ENCODE peak calls at places on chromosomes 7 and 10, in seven cellular contexts. One of them, this sample, is unnamed.

GRCh38 chr7:132750056-132750455 is 173.8 kb upstream of the PLXNA4 start:
- DNase-seq in adrenal gland: no peak
- DNase-seq in foreskin keratinocyte: no peak
- DNase-seq in uterus: no peak
- DNase-seq in IMR-90: no peak
- DNase-seq in hepatocyte: no peak
- DNase-seq in K562: no peak
- DNase-seq in this sample: no peak

GRCh38 chr7:34612671-34613070 is 45.3 kb upstream of the NPSR1 start:
- DNase-seq in adrenal gland: no peak
- DNase-seq in foreskin keratinocyte: peak
- DNase-seq in uterus: no peak
- DNase-seq in IMR-90: no peak
- DNase-seq in hepatocyte: peak
- DNase-seq in K562: no peak
- DNase-seq in this sample: no peak

GRCh38 chr10:44395396-44395795 is 10.5 kb upstream of the CXCL12 start:
- DNase-seq in adrenal gland: no peak
- DNase-seq in foreskin keratinocyte: no peak
- DNase-seq in uterus: peak
- DNase-seq in IMR-90: no peak
- DNase-seq in hepatocyte: no peak
- DNase-seq in K562: no peak
- DNase-seq in this sample: no peak

GRCh38 chr10:16950686-16951681 is 133.8 kb upstream of the RSU1 start:
- DNase-seq in adrenal gland: no peak
- DNase-seq in foreskin keratinocyte: peak
- DNase-seq in uterus: no peak
- DNase-seq in IMR-90: peak
- DNase-seq in hepatocyte: peak
- DNase-seq in K562: peak
- DNase-seq in this sample: peak

GRCh38 chr10:114550756-114551290 is 107.3 kb downstream of the ABLIM1 start:
- DNase-seq in adrenal gland: no peak
- DNase-seq in foreskin keratinocyte: no peak
- DNase-seq in uterus: no peak
- DNase-seq in IMR-90: peak
- DNase-seq in hepatocyte: peak
- DNase-seq in K562: peak
- DNase-seq in this sample: no peak

GRCh38 chr10:47366056-47366631 is 17.9 kb downstream of the ZNF488 start:
- DNase-seq in adrenal gland: no peak
- DNase-seq in foreskin keratinocyte: no peak
- DNase-seq in uterus: no peak
- DNase-seq in IMR-90: no peak
- DNase-seq in hepatocyte: no peak
- DNase-seq in K562: no peak
- DNase-seq in this sample: no peak

GRCh38 chr7:98754041-98754479 is 115.8 kb downstream of the TMEM130 start:
- DNase-seq in adrenal gland: no peak
- DNase-seq in foreskin keratinocyte: no peak
- DNase-seq in uterus: no peak
- DNase-seq in IMR-90: no peak
- DNase-seq in hepatocyte: peak
- DNase-seq in K562: peak
- DNase-seq in this sample: no peak

GRCh38 chr7:50766808-50767207 is 15.9 kb downstream of the GRB10 start:
- DNase-seq in adrenal gland: no peak
- DNase-seq in foreskin keratinocyte: no peak
- DNase-seq in uterus: no peak
- DNase-seq in IMR-90: no peak
- DNase-seq in hepatocyte: no peak
- DNase-seq in K562: no peak
- DNase-seq in this sample: no peak

GRCh38 chr10:13184726-13185514 is 23.6 kb downstream of the MCM10 start:
- DNase-seq in adrenal gland: no peak
- DNase-seq in foreskin keratinocyte: no peak
- DNase-seq in uterus: no peak
- DNase-seq in IMR-90: no peak
- DNase-seq in hepatocyte: no peak
- DNase-seq in K562: no peak
- DNase-seq in this sample: no peak

GRCh38 chr10:79401015-79401921 is 44.2 kb downstream of the ZCCHC24 start:
- DNase-seq in adrenal gland: peak
- DNase-seq in foreskin keratinocyte: no peak
- DNase-seq in uterus: peak
- DNase-seq in IMR-90: peak
- DNase-seq in hepatocyte: no peak
- DNase-seq in K562: no peak
- DNase-seq in this sample: no peak

GRCh38 chr10:88088441-88089340 is 225.3 kb downstream of the PTEN start:
- DNase-seq in adrenal gland: no peak
- DNase-seq in foreskin keratinocyte: peak
- DNase-seq in uterus: no peak
- DNase-seq in IMR-90: no peak
- DNase-seq in hepatocyte: no peak
- DNase-seq in K562: no peak
- DNase-seq in this sample: peak

GRCh38 chr7:2477447-2478386 is 1.5 kb upstream of the GRIFIN start:
- DNase-seq in adrenal gland: peak
- DNase-seq in foreskin keratinocyte: no peak
- DNase-seq in uterus: no peak
- DNase-seq in IMR-90: peak
- DNase-seq in hepatocyte: peak
- DNase-seq in K562: peak
- DNase-seq in this sample: no peak

DNA sequence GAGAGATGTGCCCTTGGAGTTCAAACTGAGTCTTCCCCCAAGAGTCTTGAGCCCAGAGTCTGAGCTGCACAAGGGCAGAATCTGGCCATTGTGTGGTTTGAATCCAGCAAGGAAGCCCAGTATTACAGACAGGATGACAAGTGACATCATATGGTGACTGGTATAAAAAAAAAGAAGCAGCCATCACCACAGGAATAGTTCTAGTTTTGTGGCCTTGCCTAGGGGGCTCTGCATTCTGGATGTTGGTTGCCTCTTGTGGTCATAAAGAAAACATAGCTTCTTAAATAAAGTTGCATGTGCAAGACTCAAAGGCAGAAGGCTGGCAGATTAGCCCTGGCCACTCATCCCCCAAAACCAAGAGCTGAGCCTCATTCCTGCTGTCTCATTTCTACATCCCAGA is 16.8 kb upstream of the LRRC72 start:
- DNase-seq in adrenal gland: no peak
- DNase-seq in foreskin keratinocyte: no peak
- DNase-seq in uterus: no peak
- DNase-seq in IMR-90: no peak
- DNase-seq in hepatocyte: no peak
- DNase-seq in K562: peak
- DNase-seq in this sample: no peak
- TF ChIP-seq CTCF in adrenal gland: no peak
- TF ChIP-seq CTCF in foreskin keratinocyte: no peak
- TF ChIP-seq CTCF in uterus: no peak
- TF ChIP-seq CTCF in IMR-90: no peak
- TF ChIP-seq CTCF in hepatocyte: no peak
- TF ChIP-seq CTCF in K562: peak
- TF ChIP-seq CTCF in this sample: no peak

DNA sequence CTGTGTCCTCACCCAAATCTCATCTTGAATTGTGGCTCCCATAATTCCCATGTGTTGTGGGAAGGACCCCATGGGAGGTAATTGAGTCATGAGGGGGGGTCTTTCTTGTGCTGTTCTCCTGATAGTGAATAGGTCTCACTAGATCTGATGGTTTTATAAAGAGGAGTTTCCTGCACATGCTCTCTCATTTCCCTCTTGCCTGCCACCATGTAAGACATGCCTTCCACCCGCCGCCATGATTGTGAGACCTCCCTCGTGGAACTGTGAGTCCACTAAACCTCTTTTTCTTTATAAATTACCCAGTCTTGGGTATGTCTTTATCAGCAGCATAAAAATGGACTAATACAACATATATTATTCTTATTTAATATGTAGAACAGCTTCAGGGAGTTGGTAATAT is 29.0 kb upstream of the MTPN start:
- DNase-seq in adrenal gland: no peak
- DNase-seq in foreskin keratinocyte: no peak
- DNase-seq in uterus: no peak
- DNase-seq in IMR-90: no peak
- DNase-seq in hepatocyte: no peak
- DNase-seq in K562: no peak
- DNase-seq in this sample: no peak
- H3K27ac ChIP-seq in adrenal gland: no peak
- H3K27ac ChIP-seq in foreskin keratinocyte: no peak
- H3K27ac ChIP-seq in uterus: no peak
- H3K27ac ChIP-seq in IMR-90: no peak
- H3K27ac ChIP-seq in hepatocyte: no peak
- H3K27ac ChIP-seq in K562: no peak
- H3K27ac ChIP-seq in this sample: no peak

GRCh38 chr10:14543048-14543903 is 212.6 kb upstream of the FRMD4A start:
- DNase-seq in adrenal gland: peak
- DNase-seq in foreskin keratinocyte: no peak
- DNase-seq in uterus: no peak
- DNase-seq in IMR-90: no peak
- DNase-seq in hepatocyte: no peak
- DNase-seq in K562: no peak
- DNase-seq in this sample: no peak
- TF ChIP-seq CTCF in adrenal gland: peak
- TF ChIP-seq CTCF in foreskin keratinocyte: peak
- TF ChIP-seq CTCF in uterus: peak
- TF ChIP-seq CTCF in IMR-90: peak
- TF ChIP-seq CTCF in hepatocyte: peak
- TF ChIP-seq CTCF in K562: peak
- TF ChIP-seq CTCF in this sample: peak

GRCh38 chr10:51419416-51420093 is 279.8 kb downstream of the CSTF2T start:
- DNase-seq in adrenal gland: no peak
- DNase-seq in foreskin keratinocyte: no peak
- DNase-seq in uterus: no peak
- DNase-seq in IMR-90: no peak
- DNase-seq in hepatocyte: no peak
- DNase-seq in K562: no peak
- DNase-seq in this sample: no peak

GRCh38 chr10:51421853-51422252 is 277.5 kb downstream of the CSTF2T start:
- DNase-seq in adrenal gland: no peak
- DNase-seq in foreskin keratinocyte: no peak
- DNase-seq in uterus: no peak
- DNase-seq in IMR-90: peak
- DNase-seq in hepatocyte: no peak
- DNase-seq in K562: no peak
- DNase-seq in this sample: no peak

GRCh38 chr10:51422311-51423120 is 276.9 kb downstream of the CSTF2T start:
- DNase-seq in adrenal gland: peak
- DNase-seq in foreskin keratinocyte: peak
- DNase-seq in uterus: peak
- DNase-seq in IMR-90: peak
- DNase-seq in hepatocyte: peak
- DNase-seq in K562: peak
- DNase-seq in this sample: peak

GRCh38 chr10:51425431-51425830 is 274.0 kb downstream of the CSTF2T start:
- DNase-seq in adrenal gland: no peak
- DNase-seq in foreskin keratinocyte: no peak
- DNase-seq in uterus: no peak
- DNase-seq in IMR-90: no peak
- DNase-seq in hepatocyte: no peak
- DNase-seq in K562: no peak
- DNase-seq in this sample: no peak

GRCh38 chr10:51423121-51423452 is 276.3 kb downstream of the CSTF2T start:
- DNase-seq in adrenal gland: no peak
- DNase-seq in foreskin keratinocyte: no peak
- DNase-seq in uterus: no peak
- DNase-seq in IMR-90: no peak
- DNase-seq in hepatocyte: no peak
- DNase-seq in K562: no peak
- DNase-seq in this sample: no peak
- H3K27ac ChIP-seq in adrenal gland: no peak
- H3K27ac ChIP-seq in foreskin keratinocyte: no peak
- H3K27ac ChIP-seq in uterus: peak
- H3K27ac ChIP-seq in IMR-90: no peak
- H3K27ac ChIP-seq in hepatocyte: no peak
- H3K27ac ChIP-seq in K562: no peak
- H3K27ac ChIP-seq in this sample: no peak

DNA sequence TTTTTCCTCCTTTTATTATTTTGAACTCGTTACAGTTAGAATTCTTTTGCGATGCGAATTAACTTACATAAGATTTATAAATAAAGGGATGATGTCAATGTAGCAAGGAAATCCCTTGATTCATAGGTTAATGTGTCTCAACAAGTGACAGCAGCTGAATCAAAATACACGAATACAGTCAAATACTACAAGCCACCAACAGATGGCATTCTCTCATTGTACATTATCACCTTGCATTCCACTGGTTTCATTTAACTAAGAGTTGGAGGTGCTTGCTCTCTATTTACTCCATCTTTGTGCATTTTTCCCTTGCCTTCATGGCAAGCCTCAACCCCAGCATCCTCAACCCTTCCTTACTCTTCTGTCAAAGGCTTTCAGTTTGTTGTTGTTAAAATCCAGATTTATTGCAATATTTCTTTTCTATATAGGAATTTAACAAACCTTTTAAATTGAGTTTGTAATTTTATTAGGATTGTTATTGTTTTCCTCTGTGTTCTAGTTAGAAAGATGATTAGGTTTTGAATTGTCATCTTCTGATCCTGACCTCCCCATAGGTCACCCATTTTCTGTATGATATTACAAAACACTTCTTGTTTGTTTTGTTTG is 78.3 kb downstream of the SLC25A40 start:
- DNase-seq in adrenal gland: no peak
- DNase-seq in foreskin keratinocyte: peak
- DNase-seq in uterus: no peak
- DNase-seq in IMR-90: peak
- DNase-seq in hepatocyte: peak
- DNase-seq in K562: peak
- DNase-seq in this sample: peak
- TF ChIP-seq CTCF in adrenal gland: peak
- TF ChIP-seq CTCF in foreskin keratinocyte: peak
- TF ChIP-seq CTCF in uterus: peak
- TF ChIP-seq CTCF in IMR-90: peak
- TF ChIP-seq CTCF in hepatocyte: peak
- TF ChIP-seq CTCF in K562: peak
- TF ChIP-seq CTCF in this sample: peak

This sample was measured in RWPE1.